ENCODE peak calls at places on chromosomes 13 and 19, in four cellular contexts. One of them, this sample, is unnamed.

GRCh38 chr19:58562126-58563033 is 4.0 kb upstream of the UBE2M start:
- DNase-seq in activated naive CD4-positive, alpha-beta T cell treated with anti-CD3 and anti-CD28 coated beads for 36 hours: peak; percentile 48
- DNase-seq in Peyer's patch: no peak
- DNase-seq in T-helper 2 cell treated with Interferon-gamma antibody and Interleukin-4, amounts not matched to agents 5 μg/mL and 100 μg/mL, for 36 hours: peak; percentile 54
- DNase-seq in this sample: peak; percentile 89

GRCh38 chr19:34904846-34905527 is 21.7 kb upstream of the ZNF30 start:
- DNase-seq in activated naive CD4-positive, alpha-beta T cell treated with anti-CD3 and anti-CD28 coated beads for 36 hours: no peak
- DNase-seq in Peyer's patch: no peak
- DNase-seq in T-helper 2 cell treated with Interferon-gamma antibody and Interleukin-4, amounts not matched to agents 5 μg/mL and 100 μg/mL, for 36 hours: no peak
- DNase-seq in this sample: no peak

GRCh38 chr19:6103217-6103644 is 7.1 kb downstream of the RFX2 start:
- DNase-seq in activated naive CD4-positive, alpha-beta T cell treated with anti-CD3 and anti-CD28 coated beads for 36 hours: no peak
- DNase-seq in Peyer's patch: no peak
- DNase-seq in T-helper 2 cell treated with Interferon-gamma antibody and Interleukin-4, amounts not matched to agents 5 μg/mL and 100 μg/mL, for 36 hours: no peak
- DNase-seq in this sample: no peak

GRCh38 chr13:74290324-74290773 is 156.1 kb upstream of the KLF12 start:
- DNase-seq in activated naive CD4-positive, alpha-beta T cell treated with anti-CD3 and anti-CD28 coated beads for 36 hours: peak; percentile 69
- DNase-seq in Peyer's patch: peak; percentile 56
- DNase-seq in T-helper 2 cell treated with Interferon-gamma antibody and Interleukin-4, amounts not matched to agents 5 μg/mL and 100 μg/mL, for 36 hours: peak; percentile 23
- DNase-seq in this sample: no peak

GRCh38 chr13:30805603-30806011 is 70.3 kb downstream of the ALOX5AP start:
- DNase-seq in activated naive CD4-positive, alpha-beta T cell treated with anti-CD3 and anti-CD28 coated beads for 36 hours: no peak
- DNase-seq in Peyer's patch: no peak
- DNase-seq in T-helper 2 cell treated with Interferon-gamma antibody and Interleukin-4, amounts not matched to agents 5 μg/mL and 100 μg/mL, for 36 hours: no peak
- DNase-seq in this sample: no peak

GRCh38 chr13:35714096-35714495 is 237.6 kb upstream of the MAB21L1 start:
- DNase-seq in activated naive CD4-positive, alpha-beta T cell treated with anti-CD3 and anti-CD28 coated beads for 36 hours: no peak
- DNase-seq in Peyer's patch: no peak
- DNase-seq in T-helper 2 cell treated with Interferon-gamma antibody and Interleukin-4, amounts not matched to agents 5 μg/mL and 100 μg/mL, for 36 hours: no peak
- DNase-seq in this sample: no peak

GRCh38 chr19:41088151-41088550 is at the start of gene CYP2A13:
- DNase-seq in activated naive CD4-positive, alpha-beta T cell treated with anti-CD3 and anti-CD28 coated beads for 36 hours: no peak
- DNase-seq in Peyer's patch: no peak
- DNase-seq in T-helper 2 cell treated with Interferon-gamma antibody and Interleukin-4, amounts not matched to agents 5 μg/mL and 100 μg/mL, for 36 hours: no peak
- DNase-seq in this sample: no peak

GRCh38 chr19:39128511-39129079 is 3.0 kb downstream of the PAK4 start:
- DNase-seq in activated naive CD4-positive, alpha-beta T cell treated with anti-CD3 and anti-CD28 coated beads for 36 hours: no peak
- DNase-seq in Peyer's patch: no peak
- DNase-seq in T-helper 2 cell treated with Interferon-gamma antibody and Interleukin-4, amounts not matched to agents 5 μg/mL and 100 μg/mL, for 36 hours: no peak
- DNase-seq in this sample: no peak

GRCh38 chr13:75455962-75456361 is 26.0 kb downstream of the TBC1D4 start:
- DNase-seq in activated naive CD4-positive, alpha-beta T cell treated with anti-CD3 and anti-CD28 coated beads for 36 hours: no peak
- DNase-seq in Peyer's patch: no peak
- DNase-seq in T-helper 2 cell treated with Interferon-gamma antibody and Interleukin-4, amounts not matched to agents 5 μg/mL and 100 μg/mL, for 36 hours: no peak
- DNase-seq in this sample: no peak